ENCODE peak calls at places on chromosomes 4 and X, in five cellular contexts. One of them, this sample, is unnamed.

GRCh38 chrX:317424-318067 is 1.1 kb downstream of the GTPBP6 start:
- DNase-seq in epithelial cell of esophagus: no peak
- DNase-seq in esophagus squamous epithelium: no peak
- DNase-seq in psoas muscle: no peak
- DNase-seq in BE2C: no peak
- DNase-seq in this sample: no peak

GRCh38 chrX:138691186-138691585 is 20.3 kb downstream of the FGF13 start:
- DNase-seq in psoas muscle: no peak
- DNase-seq in BE2C: no peak
- DNase-seq in esophagus squamous epithelium: no peak
- DNase-seq in epithelial cell of esophagus: no peak
- DNase-seq in this sample: no peak

GRCh38 chrX:386239-386767 is 404 bp downstream of the PPP2R3B start:
- DNase-seq in esophagus squamous epithelium: no peak
- DNase-seq in BE2C: no peak
- DNase-seq in psoas muscle: no peak
- DNase-seq in epithelial cell of esophagus: no peak
- DNase-seq in this sample: no peak

GRCh38 chr4:78864405-78865024 is 74.7 kb downstream of the PAQR3 start:
- DNase-seq in BE2C: peak; percentile 34
- DNase-seq in epithelial cell of esophagus: peak; percentile 83
- DNase-seq in psoas muscle: no peak
- DNase-seq in esophagus squamous epithelium: no peak
- DNase-seq in this sample: peak; percentile 91

GRCh38 chr4:70908993-70909556 is 6.9 kb downstream of the MOB1B start:
- DNase-seq in esophagus squamous epithelium: no peak
- DNase-seq in epithelial cell of esophagus: no peak
- DNase-seq in BE2C: no peak
- DNase-seq in psoas muscle: no peak
- DNase-seq in this sample: no peak

GRCh38 chrX:133415276-133416105 is at the start of gene GPC4:
- DNase-seq in epithelial cell of esophagus: peak; percentile 54
- DNase-seq in esophagus squamous epithelium: no peak
- DNase-seq in psoas muscle: peak; percentile 79
- DNase-seq in BE2C: no peak
- DNase-seq in this sample: peak; percentile 4

GRCh38 chrX:154439841-154440240 is 2.9 kb downstream of the GDI1 start:
- DNase-seq in psoas muscle: no peak
- DNase-seq in BE2C: no peak
- DNase-seq in esophagus squamous epithelium: no peak
- DNase-seq in epithelial cell of esophagus: no peak
- DNase-seq in this sample: no peak

GRCh38 chrX:124421898-124422622 is 75.7 kb downstream of the SH2D1A start:
- DNase-seq in psoas muscle: no peak
- DNase-seq in esophagus squamous epithelium: no peak
- DNase-seq in epithelial cell of esophagus: peak; percentile 71
- DNase-seq in BE2C: no peak
- DNase-seq in this sample: no peak

GRCh38 chr4:152240232-152240631 is 295.7 kb downstream of the FBXW7 start:
- DNase-seq in esophagus squamous epithelium: no peak
- DNase-seq in psoas muscle: no peak
- DNase-seq in BE2C: no peak
- DNase-seq in epithelial cell of esophagus: no peak
- DNase-seq in this sample: no peak

GRCh38 chrX:119684916-119685224 is 8.1 kb downstream of the SEPTIN6 start:
- DNase-seq in epithelial cell of esophagus: no peak
- DNase-seq in esophagus squamous epithelium: no peak
- DNase-seq in BE2C: no peak
- DNase-seq in psoas muscle: no peak
- DNase-seq in this sample: no peak

GRCh38 chr4:47701286-47701685 is 136.6 kb downstream of the CORIN start:
- DNase-seq in esophagus squamous epithelium: no peak
- DNase-seq in epithelial cell of esophagus: no peak
- DNase-seq in psoas muscle: no peak
- DNase-seq in BE2C: no peak
- DNase-seq in this sample: no peak

GRCh38 chr4:47705326-47705981 is 132.4 kb downstream of the CORIN start:
- DNase-seq in esophagus squamous epithelium: no peak
- DNase-seq in epithelial cell of esophagus: peak; percentile 30
- DNase-seq in psoas muscle: no peak
- DNase-seq in BE2C: no peak
- DNase-seq in this sample: peak; percentile 35

GRCh38 chr4:47703964-47704363 is 133.9 kb downstream of the CORIN start:
- DNase-seq in epithelial cell of esophagus: no peak
- DNase-seq in psoas muscle: no peak
- DNase-seq in BE2C: no peak
- DNase-seq in esophagus squamous epithelium: no peak
- DNase-seq in this sample: no peak

GRCh38 chr4:47703008-47703407 is 134.9 kb downstream of the CORIN start:
- DNase-seq in epithelial cell of esophagus: no peak
- DNase-seq in BE2C: no peak
- DNase-seq in psoas muscle: no peak
- DNase-seq in esophagus squamous epithelium: no peak
- DNase-seq in this sample: no peak

DNA sequence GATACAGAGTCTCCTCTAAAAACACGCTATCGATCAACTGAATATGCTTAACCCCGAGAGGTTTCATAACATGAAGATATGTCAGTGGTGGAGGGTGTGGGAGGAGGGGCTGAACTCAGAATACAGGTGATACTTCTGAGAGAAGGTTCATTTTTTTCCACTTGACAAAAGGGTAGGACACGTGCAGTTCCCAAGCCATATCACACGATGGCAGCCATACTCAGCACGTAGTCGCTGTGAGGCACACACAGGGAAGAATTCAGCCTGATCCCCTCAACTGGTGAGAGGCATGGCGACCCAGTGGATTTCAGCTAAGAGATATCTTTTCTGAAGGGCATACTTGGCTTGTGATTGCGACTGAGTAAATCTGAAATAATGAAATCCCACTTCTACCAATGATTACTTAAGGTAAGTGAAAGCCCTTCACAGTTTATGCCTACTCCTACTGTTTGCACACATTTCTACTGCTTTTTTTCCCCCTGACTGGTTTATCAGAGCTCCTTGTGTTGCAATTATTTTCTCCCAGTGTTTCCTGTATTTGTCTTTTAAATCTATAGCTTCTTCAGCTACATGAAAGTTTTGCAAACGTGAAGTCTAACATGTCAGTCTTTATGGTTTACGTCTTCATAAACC is 133.1 kb downstream of the CORIN start:
- DNase-seq in esophagus squamous epithelium: no peak
- DNase-seq in BE2C: peak; percentile 77
- DNase-seq in epithelial cell of esophagus: peak; percentile 53
- DNase-seq in psoas muscle: no peak
- DNase-seq in this sample: peak; percentile 38
- TF ChIP-seq CTCF in esophagus squamous epithelium: no peak
- TF ChIP-seq CTCF in BE2C: peak; percentile 84
- TF ChIP-seq CTCF in epithelial cell of esophagus: peak; percentile 74
- TF ChIP-seq CTCF in psoas muscle: peak; percentile 42
- TF ChIP-seq CTCF in this sample: peak; percentile 44

DNA sequence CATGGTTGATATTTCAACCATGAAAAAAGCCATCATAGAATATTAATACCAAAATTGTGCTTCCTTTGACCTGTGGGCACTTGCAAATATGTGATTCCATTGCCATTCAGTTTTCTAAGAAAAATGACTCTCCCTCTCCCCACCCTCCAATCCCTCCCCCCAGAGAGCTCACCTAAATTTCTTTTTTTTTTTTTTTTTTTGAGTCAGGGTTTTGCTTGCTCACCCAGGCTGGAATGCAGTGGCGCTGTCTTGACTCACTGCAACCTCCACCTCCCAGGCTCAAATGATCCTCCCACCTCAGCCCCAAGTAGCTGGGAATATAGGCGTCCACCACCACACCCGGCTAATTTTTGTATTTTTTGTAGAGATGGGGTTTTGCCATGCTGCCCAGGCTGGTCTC is 47.0 kb downstream of the SNX25 start:
- DNase-seq in psoas muscle: no peak
- DNase-seq in BE2C: no peak
- DNase-seq in esophagus squamous epithelium: no peak
- DNase-seq in epithelial cell of esophagus: peak; percentile 85
- DNase-seq in this sample: peak; percentile 59
- H3K4me3 ChIP-seq in psoas muscle: no peak overlapping the region
- H3K4me3 ChIP-seq in BE2C: no peak overlapping the region
- H3K4me3 ChIP-seq in esophagus squamous epithelium: no peak overlapping the region
- H3K4me3 ChIP-seq in epithelial cell of esophagus: no peak overlapping the region
- H3K4me3 ChIP-seq in this sample: no peak overlapping the region

GRCh38 chr4:164753873-164754488 is at the start of gene SMIM31:
- DNase-seq in epithelial cell of esophagus: peak; percentile 51
- DNase-seq in psoas muscle: no peak
- DNase-seq in esophagus squamous epithelium: no peak
- DNase-seq in BE2C: no peak
- DNase-seq in this sample: no peak

GRCh38 chr4:164748375-164748774 is 5.6 kb upstream of the SMIM31 start:
- DNase-seq in esophagus squamous epithelium: no peak
- DNase-seq in BE2C: no peak
- DNase-seq in epithelial cell of esophagus: peak; percentile 33
- DNase-seq in psoas muscle: no peak
- DNase-seq in this sample: peak; percentile 49
- TF ChIP-seq CTCF in esophagus squamous epithelium: no peak
- TF ChIP-seq CTCF in BE2C: peak; percentile 25
- TF ChIP-seq CTCF in epithelial cell of esophagus: no peak
- TF ChIP-seq CTCF in psoas muscle: no peak
- TF ChIP-seq CTCF in this sample: peak; percentile 34

GRCh38 chrX:107673933-107674479 is 45.7 kb downstream of the PRPS1 start:
- DNase-seq in epithelial cell of esophagus: peak; percentile 42
- DNase-seq in esophagus squamous epithelium: peak; percentile 86
- DNase-seq in BE2C: no peak
- DNase-seq in psoas muscle: peak; percentile 86
- DNase-seq in this sample: peak; percentile 95

GRCh38 chrX:107675823-107676555 is 47.7 kb downstream of the PRPS1 start:
- DNase-seq in psoas muscle: peak; percentile 30
- DNase-seq in esophagus squamous epithelium: no peak
- DNase-seq in epithelial cell of esophagus: peak; percentile 46
- DNase-seq in BE2C: no peak
- DNase-seq in this sample: peak; percentile 78

GRCh38 chrX:107674480-107675364 is 46.4 kb downstream of the PRPS1 start:
- DNase-seq in psoas muscle: peak; percentile 72
- DNase-seq in BE2C: no peak
- DNase-seq in epithelial cell of esophagus: peak; percentile 50
- DNase-seq in esophagus squamous epithelium: peak; percentile 20
- DNase-seq in this sample: peak; percentile 92

GRCh38 chrX:107676559-107677378 is 48.5 kb downstream of the PRPS1 start:
- DNase-seq in BE2C: peak; percentile 82
- DNase-seq in psoas muscle: peak; percentile 89
- DNase-seq in epithelial cell of esophagus: peak; percentile 89
- DNase-seq in esophagus squamous epithelium: peak; percentile 20
- DNase-seq in this sample: peak; percentile 97

GRCh38 chrX:107675365-107675654 is 47.0 kb downstream of the PRPS1 start:
- DNase-seq in BE2C: no peak
- DNase-seq in esophagus squamous epithelium: no peak
- DNase-seq in psoas muscle: no peak
- DNase-seq in epithelial cell of esophagus: no peak
- DNase-seq in this sample: no peak
- H3K4me3 ChIP-seq in BE2C: no peak overlapping the region
- H3K4me3 ChIP-seq in esophagus squamous epithelium: peak overlapping the region; percentile 41
- H3K4me3 ChIP-seq in psoas muscle: peak overlapping the region; percentile 59
- H3K4me3 ChIP-seq in epithelial cell of esophagus: peak overlapping the region; percentile 69
- H3K4me3 ChIP-seq in this sample: peak overlapping the region; percentile 82

GRCh38 chr4:142354794-142355416 is 491.2 kb downstream of the INPP4B start:
- DNase-seq in BE2C: no peak
- DNase-seq in psoas muscle: no peak
- DNase-seq in esophagus squamous epithelium: no peak
- DNase-seq in epithelial cell of esophagus: no peak
- DNase-seq in this sample: no peak
- TF ChIP-seq CTCF in BE2C: no peak
- TF ChIP-seq CTCF in psoas muscle: no peak
- TF ChIP-seq CTCF in esophagus squamous epithelium: no peak
- TF ChIP-seq CTCF in epithelial cell of esophagus: no peak
- TF ChIP-seq CTCF in this sample: no peak